ENCODE peak calls at places on chromosomes 1 and 21, in four cellular contexts. L is MCF 10A, U is thyroid gland, F is GF-D8. W is an unnamed sample.

GRCh38 chr1:30414086-30414850 is 309.1 kb downstream of the MATN1 start:
- DNase-seq in F (no peak), L (no peak), U (no peak), W (peak)

GRCh38 chr1:201582261-201582951 is 43.5 kb downstream of the NAV1 start:
- DNase-seq in F (no peak), U (peak), L (peak), W (peak)

GRCh38 chr1:25847929-25848328 is 11.3 kb downstream of the AUNIP start:
- DNase-seq in L (no peak), F (no peak), U (no peak), W (no peak)

GRCh38 chr1:64235133-64235532 is 31.7 kb downstream of the UBE2U start:
- DNase-seq in L (no peak), U (no peak), F (no peak), W (no peak)

GRCh38 chr1:221715321-221716169 is 26.3 kb downstream of the DUSP10 start:
- DNase-seq in U (no peak), F (no peak), L (peak), W (no peak)

GRCh38 chr1:53180226-53180625 is 16.4 kb upstream of the CPT2 start:
- DNase-seq in L (no peak), U (no peak), F (no peak), W (no peak)

GRCh38 chr1:32400876-32401631 is 6.8 kb upstream of the BSDC1 start:
- DNase-seq in U (peak), F (no peak), L (peak), W (peak)

GRCh38 chr1:208544058-208544457 is 299.9 kb upstream of the PLXNA2 start:
- DNase-seq in F (no peak), L (no peak), U (no peak), W (no peak)

GRCh38 chr1:86708923-86709322 is 4.5 kb downstream of the SH3GLB1 start:
- DNase-seq in L (no peak), U (no peak), F (no peak), W (no peak)

GRCh38 chr1:159465191-159465603 is 25.7 kb downstream of the OR10J1 start:
- DNase-seq in L (no peak), F (no peak), U (no peak), W (no peak)

GRCh38 chr1:44792736-44793502 is 4.9 kb upstream of the BEST4 start:
- DNase-seq in F (no peak), L (no peak), U (peak), W (peak)

GRCh38 chr21:36027352-36027751 is 33.0 kb downstream of the SETD4 start:
- DNase-seq in U (no peak), F (no peak), L (no peak), W (no peak)

GRCh38 chr1:186212574-186213224 is 162.4 kb downstream of the TPR start:
- DNase-seq in U (peak), L (peak), F (no peak), W (no peak)

GRCh38 chr1:89065077-89065868 is at the start of gene GBP1:
- DNase-seq in L (peak), F (no peak), U (no peak), W (no peak)

GRCh38 chr21:15058718-15059316 is 6.0 kb downstream of the NRIP1 start:
- DNase-seq in U (no peak), L (peak), F (no peak), W (no peak)

GRCh38 chr1:86515597-86515996 is 31.3 kb upstream of the CLCA4 start:
- DNase-seq in L (peak), F (no peak), U (no peak), W (no peak)

GRCh38 chr1:154129392-154129970 is 25.4 kb downstream of the NUP210L start:
- DNase-seq in F (no peak), L (no peak), U (no peak), W (no peak)

GRCh38 chr1:75053207-75053606 is 81.0 kb upstream of the LHX8 start:
- DNase-seq in U (no peak), L (peak), F (no peak), W (no peak)

GRCh38 chr1:15454256-15454655 is 2.3 kb upstream of the CELA2A start:
- DNase-seq in F (no peak), U (no peak), L (peak), W (no peak)

GRCh38 chr1:182157187-182157586 is 95.7 kb upstream of the ZNF648 start:
- DNase-seq in L (no peak), F (no peak), U (no peak), W (no peak)

GRCh38 chr1:20058531-20058930 is 11.5 kb upstream of the PLA2G5 start:
- DNase-seq in L (peak), U (no peak), F (no peak), W (no peak)

GRCh38 chr1:75996196-75996595 is 64.0 kb upstream of the ASB17 start:
- DNase-seq in U (peak), L (peak), F (no peak), W (no peak)

GRCh38 chr1:213284626-213285025 is 233.6 kb downstream of the RPS6KC1 start:
- DNase-seq in F (no peak), U (no peak), L (no peak), W (no peak)

W was measured in upper lobe of right lung.